ENCODE peak calls at places on chromosomes 6 and 20, in seven cellular contexts. O is natural killer cell treated with Interleukin-12 subunit alpha and Interleukin-12 subunit beta and Interleukin-15 and Interleukin-18, amount 100 ng/mL, for 72 hours; D is AG09319; Y is pancreas; L is LHCN-M2; N is NCI-H774; P is psoas muscle. M is an unnamed sample.

GRCh38 chr6:92708945-92709344 is 710.4 kb downstream of the EPHA7 start:
- DNase-seq in O (no peak), D (no peak), Y (no peak), L (no peak), N (no peak), P (no peak), M (no peak)

GRCh38 chr6:158801655-158802294 is 17.4 kb downstream of the EZR start:
- DNase-seq in O (no peak), D (no peak), Y (no peak), L (peak), N (no peak), P (peak), M (no peak)

GRCh38 chr6:23728707-23729106 is 397.3 kb upstream of the NRSN1 start:
- DNase-seq in O (no peak), D (no peak), Y (no peak), L (no peak), N (no peak), P (no peak), M (no peak)

GRCh38 chr20:32965581-32966373 is 38.5 kb downstream of the SUN5 start:
- DNase-seq in O (peak), D (no peak), Y (no peak), L (no peak), N (no peak), P (no peak), M (no peak)

GRCh38 chr6:3797231-3798200 is 46.0 kb upstream of the PXDC1 start:
- DNase-seq in O (no peak), D (no peak), Y (no peak), L (peak), N (no peak), P (no peak), M (peak)

GRCh38 chr20:36304786-36305495 is 1.2 kb upstream of the DLGAP4 start:
- DNase-seq in O (no peak), D (no peak), Y (no peak), L (no peak), N (no peak), P (no peak), M (no peak)

GRCh38 chr6:45555981-45556771 is 178.4 kb upstream of the SUPT3H start:
- DNase-seq in O (no peak), D (peak), Y (no peak), L (peak), N (no peak), P (no peak), M (no peak)

GRCh38 chr6:166806217-166806838 is 150.0 kb downstream of the RNASET2 start:
- DNase-seq in O (no peak), D (no peak), Y (no peak), L (no peak), N (no peak), P (no peak), M (no peak)

GRCh38 chr6:79038061-79038460 is 40.0 kb downstream of the PHIP start:
- DNase-seq in O (no peak), D (no peak), Y (no peak), L (no peak), N (no peak), P (no peak), M (no peak)

GRCh38 chr6:125485757-125486156 is 184.0 kb upstream of the HDDC2 start:
- DNase-seq in O (no peak), D (no peak), Y (no peak), L (no peak), N (no peak), P (no peak), M (no peak)

GRCh38 chr20:62618622-62619529 is 23.4 kb upstream of the SLCO4A1 start:
- DNase-seq in O (peak), D (no peak), Y (no peak), L (no peak), N (no peak), P (no peak), M (no peak)

GRCh38 chr6:37109714-37110454 is 60.1 kb upstream of the PIM1 start:
- DNase-seq in O (no peak), D (no peak), Y (no peak), L (no peak), N (no peak), P (no peak), M (no peak)

GRCh38 chr20:24674921-24675605 is 205.6 kb downstream of the SYNDIG1 start:
- DNase-seq in O (no peak), D (no peak), Y (no peak), L (no peak), N (no peak), P (no peak), M (no peak)

GRCh38 chr6:52543729-52544324 is 33.0 kb downstream of the TRAM2 start:
- DNase-seq in O (no peak), D (no peak), Y (no peak), L (no peak), N (no peak), P (no peak), M (peak)

GRCh38 chr20:63540417-63541186 is 3.4 kb upstream of the PTK6 start:
- DNase-seq in O (no peak), D (no peak), Y (no peak), L (no peak), N (no peak), P (no peak), M (no peak)

GRCh38 chr6:134063121-134063965 is 10.9 kb upstream of the SLC2A12 start:
- DNase-seq in O (no peak), D (no peak), Y (no peak), L (peak), N (peak), P (no peak), M (no peak)

M was measured in HT1080.